ENCODE peak calls at places on chromosomes 13 and 19, in ten cellular contexts. M is naive thymus-derived CD4-positive, alpha-beta T cell; V is CD8-positive, alpha-beta T cell; U is suprapubic skin; Q is lower lobe of right lung; N is neuronal stem cell; I is PC-3; T is Caco-2; Z is heart right ventricle; L is A549. D is an unnamed sample. For H3K4me1, the result is how much of the 10 kb centered on the place peaks cover.

GRCh38 chr13:21675095-21676007 is 4.5 kb downstream of the FGF9 start:
- DNase-seq in Q (peak), I (no peak), L (no peak), M (peak), Z (peak), T (no peak), U (no peak), N (peak), V (no peak), D (no peak)

GRCh38 chr13:67143544-67144115 is 86.5 kb downstream of the PCDH9 start:
- DNase-seq in T (no peak), N (no peak), Z (no peak), L (no peak), I (no peak), M (no peak), V (no peak), Q (no peak), U (no peak), D (no peak)

GRCh38 chr19:28705008-28705407 is 507.9 kb downstream of the UQCRFS1 start:
- DNase-seq in M (no peak), L (peak), Q (no peak), I (peak), Z (no peak), N (no peak), V (no peak), U (no peak), T (no peak), D (no peak)

GRCh38 chr19:16896913-16897571 is 8.2 kb downstream of the F2RL3 start:
- DNase-seq in L (peak), V (peak), N (peak), I (peak), U (peak), T (peak), M (peak), Q (peak), Z (peak), D (peak)

GRCh38 chr13:25836709-25837316 is 215.0 kb downstream of the SHISA2 start:
- DNase-seq in U (no peak), L (no peak), I (no peak), V (no peak), Z (no peak), Q (no peak), M (no peak), T (no peak), N (no peak), D (no peak)

GRCh38 chr13:72586519-72586918 is 140.9 kb downstream of the MZT1 start:
- DNase-seq in L (no peak), V (no peak), I (no peak), U (no peak), M (no peak), T (no peak), Q (no peak), N (no peak), Z (no peak), D (no peak)

GRCh38 chr13:49996951-49997895 is at the start of gene TRIM13:
- DNase-seq in Z (peak), L (peak), N (peak), I (peak), V (peak), T (peak), U (peak), Q (peak), M (peak), D (peak)

GRCh38 chr13:85816413-85816812 is 17.2 kb upstream of the SLITRK6 start:
- DNase-seq in V (no peak), M (no peak), I (peak), U (no peak), Q (no peak), N (no peak), Z (no peak), L (no peak), T (no peak), D (no peak)

GRCh38 chr13:44352202-44352601 is 21.4 kb upstream of the SERP2 start:
- DNase-seq in M (no peak), L (no peak), Q (no peak), V (no peak), U (no peak), T (no peak), I (no peak), Z (no peak), N (no peak), D (no peak)

GRCh38 chr13:45101327-45102018 is 18.8 kb upstream of the GTF2F2 start:
- DNase-seq in N (peak), L (no peak), T (no peak), U (no peak), Z (no peak), I (no peak), V (no peak), M (no peak), Q (no peak), D (no peak)

GRCh38 chr13:51793570-51794273 is 10.2 kb downstream of the DHRS12 start:
- DNase-seq in L (no peak), Z (no peak), U (peak), V (no peak), N (no peak), Q (no peak), T (no peak), I (peak), M (no peak), D (no peak)

GRCh38 chr19:36030264-36031148 is 2.2 kb downstream of the CLIP3 start:
- DNase-seq in Q (no peak), Z (no peak), T (no peak), L (no peak), M (no peak), V (no peak), U (no peak), I (no peak), N (no peak), D (no peak)

GRCh38 chr19:14507704-14508246 is 10.4 kb downstream of the DNAJB1 start:
- DNase-seq in I (peak), T (peak), M (no peak), L (no peak), Q (peak), U (no peak), Z (no peak), V (no peak), N (no peak), D (no peak)

GRCh38 chr19:16897572-16898056 is 8.8 kb downstream of the F2RL3 start:
- DNase-seq in T (no peak), U (no peak), Q (peak), M (peak), I (no peak), N (no peak), Z (no peak), V (no peak), L (no peak), D (no peak)

GRCh38 chr19:15563325-15563794 is 51.7 kb upstream of the CYP4F8 start:
- DNase-seq in U (no peak), M (no peak), V (no peak), N (no peak), T (no peak), L (no peak), I (peak), Z (no peak), Q (no peak), D (no peak)

GRCh38 chr13:76635232-76636021 is 250.8 kb downstream of the KCTD12 start:
- DNase-seq in U (no peak), T (no peak), Q (no peak), L (no peak), V (no peak), I (no peak), M (no peak), N (no peak), Z (no peak), D (no peak)

GRCh38 chr19:13091400-13092161 is 11.1 kb downstream of the LYL1 start:
- DNase-seq in V (no peak), L (no peak), Z (peak), Q (no peak), M (no peak), U (no peak), T (no peak), N (no peak), I (no peak), D (no peak)

GRCh38 chr19:33510728-33511255 is 10.8 kb downstream of the PEPD start:
- DNase-seq in N (no peak), Q (no peak), L (no peak), M (no peak), V (no peak), Z (no peak), U (no peak), I (no peak), T (no peak), D (no peak)

GRCh38 chr13:24013189-24013588 is 115.9 kb upstream of the C1QTNF9B start:
- DNase-seq in M (no peak), N (no peak), Q (no peak), I (no peak), V (no peak), U (no peak), L (no peak), Z (no peak), T (no peak), D (no peak)

GRCh38 chr19:11257827-11258380 is 4.4 kb downstream of the DOCK6 start:
- DNase-seq in V (no peak), M (no peak), Q (no peak), I (no peak), T (no peak), U (no peak), L (no peak), Z (no peak), N (no peak), D (no peak)

GRCh38 chr13:22648325-22648758 is 532.4 kb upstream of the SGCG start:
- DNase-seq in Q (no peak), N (no peak), L (no peak), Z (no peak), I (no peak), U (no peak), T (no peak), M (no peak), V (no peak), D (no peak)

GRCh38 chr13:39510296-39510695 is 92.7 kb downstream of the LHFPL6 start:
- DNase-seq in M (no peak), U (no peak), I (no peak), V (no peak), N (no peak), Z (no peak), T (no peak), L (no peak), Q (no peak), D (no peak)

GRCh38 chr19:6765738-6766356 is 1.4 kb downstream of the SH2D3A start:
- DNase-seq in U (peak), V (no peak), N (no peak), L (no peak), Z (no peak), M (peak), I (peak), Q (peak), T (peak), D (peak)

GRCh38 chr19:4556574-4557185 is 2.8 kb downstream of the SEMA6B start:
- DNase-seq in Q (no peak), T (peak), U (no peak), I (peak), N (no peak), L (peak), M (no peak), Z (no peak), V (no peak), D (no peak)

GRCh38 chr13:38398810-38399493 is 49.3 kb downstream of the UFM1 start:
- DNase-seq in Q (no peak), I (peak), N (no peak), M (no peak), U (no peak), V (no peak), T (no peak), L (no peak), Z (no peak), D (no peak)

GRCh38 chr19:1102407-1103106 is 1.2 kb upstream of the GPX4 start:
- DNase-seq in I (peak), Z (no peak), Q (no peak), V (no peak), U (no peak), M (no peak), L (no peak), N (no peak), T (peak), D (no peak)

GRCh38 chr13:35711909-35712308 is 235.4 kb upstream of the MAB21L1 start:
- DNase-seq in V (no peak), M (no peak), I (no peak), Q (no peak), T (no peak), Z (no peak), N (no peak), L (no peak), U (no peak), D (no peak)

GRCh38 chr19:35013820-35014754 is 14.0 kb downstream of the GRAMD1A start:
- DNase-seq in N (no peak), M (peak), L (no peak), Q (no peak), V (peak), I (no peak), U (no peak), T (no peak), Z (no peak), D (no peak)

GRCh38 chr13:20716951-20717350 is 13.5 kb downstream of the IL17D start:
- DNase-seq in Z (no peak), T (no peak), M (no peak), L (no peak), N (peak), I (no peak), U (no peak), Q (no peak), V (no peak), D (no peak)

GRCh38 chr13:39825886-39826285 is 170.4 kb downstream of the COG6 start:
- DNase-seq in Q (no peak), M (no peak), U (no peak), L (no peak), Z (no peak), I (no peak), V (no peak), N (no peak), T (no peak), D (no peak)

GRCh38 chr13:97306106-97306505 is 84.0 kb downstream of the MBNL2 start:
- DNase-seq in L (no peak), I (no peak), Z (no peak), T (no peak), Q (no peak), N (no peak), M (no peak), V (no peak), U (no peak), D (no peak)

GRCh38 chr13:51066091-51066831 is 44.8 kb downstream of the C13orf42 start:
- DNase-seq in U (no peak), M (no peak), V (no peak), T (no peak), Z (peak), Q (no peak), L (no peak), I (peak), N (no peak), D (no peak)

GRCh38 chr13:114017028-114017630 is 43.3 kb upstream of the C13orf46 start:
- DNase-seq in N (no peak), U (no peak), V (no peak), Z (no peak), I (peak), L (peak), Q (no peak), M (no peak), T (no peak), D (no peak)

GRCh38 chr13:41494202-41494601 is 36.9 kb downstream of the RGCC start:
- DNase-seq in I (no peak), T (no peak), Z (peak), L (no peak), U (no peak), Q (no peak), M (no peak), V (no peak), N (no peak), D (no peak)
- H3K4me1 ChIP-seq in I (under half), T (under half), Z (under half), L (under half), U (under half), Q (under half), M (under half), V (half or more), N (under half), D (under half)

DNA sequence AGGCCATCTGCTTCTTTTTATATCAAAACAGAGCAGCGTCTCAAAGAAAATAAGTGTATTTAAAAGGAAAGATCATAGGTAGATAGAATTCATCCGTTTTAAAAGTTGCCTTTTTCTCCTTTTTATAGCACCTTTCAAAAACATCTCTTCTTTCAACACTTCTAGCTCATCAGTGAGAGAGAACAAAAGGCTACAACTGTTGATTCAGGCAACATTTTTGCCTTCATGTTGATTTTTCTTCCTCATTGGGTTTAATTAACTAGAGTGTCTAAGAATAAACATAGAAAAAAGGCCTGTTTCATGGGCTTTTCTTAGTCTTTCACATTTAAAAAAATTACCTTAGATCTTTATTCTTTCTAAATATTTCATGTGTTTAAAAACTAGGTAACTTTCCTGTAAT is 13.6 kb downstream of the COL4A2 start:
- DNase-seq in N (no peak), M (no peak), L (no peak), U (no peak), Q (no peak), V (no peak), T (no peak), Z (no peak), I (no peak), D (no peak)
- H3K4me1 ChIP-seq in N (under half), M (under half), L (half or more), U (under half), Q (half or more), V (under half), T (under half), Z (half or more), I (under half), D (under half)

GRCh38 chr19:38047641-38048040 is 140.6 kb downstream of the SIPA1L3 start:
- DNase-seq in I (no peak), L (no peak), Q (no peak), V (no peak), Z (no peak), T (no peak), M (no peak), U (no peak), N (no peak), D (no peak)
- H3K4me1 ChIP-seq in I (under half), L (under half), Q (under half), V (under half), Z (under half), T (under half), M (under half), U (under half), N (under half), D (under half)

GRCh38 chr19:41535029-41535622 is 40.8 kb upstream of the CEACAM21 start:
- DNase-seq in Q (no peak), U (no peak), M (no peak), V (no peak), T (no peak), L (no peak), I (no peak), N (no peak), Z (no peak), D (no peak)
- H3K4me1 ChIP-seq in Q (half or more), U (under half), M (under half), V (under half), T (under half), L (under half), I (under half), N (under half), Z (under half), D (under half)

DNA sequence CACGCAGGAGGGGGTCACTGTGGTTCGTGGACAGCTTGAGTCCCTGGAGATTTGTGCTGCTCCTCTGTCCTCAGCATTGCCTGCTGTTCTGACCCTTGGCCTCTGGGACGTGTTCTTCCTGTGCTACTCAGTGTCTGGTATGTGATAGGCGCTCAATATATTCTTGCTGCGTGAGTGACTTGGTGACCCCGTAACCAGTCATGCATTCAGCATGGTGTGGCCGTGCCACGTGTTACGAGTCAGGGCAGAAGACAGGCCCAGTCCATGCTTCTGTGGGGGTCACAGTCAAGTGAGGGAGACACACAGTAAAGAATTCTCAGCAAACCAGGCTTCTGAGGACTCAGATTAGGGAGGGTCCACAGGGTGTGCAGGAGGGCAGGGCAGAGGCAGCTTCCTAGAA is 7.8 kb downstream of the PPP1R37 start:
- DNase-seq in Z (no peak), M (no peak), T (no peak), V (no peak), N (no peak), I (no peak), L (no peak), Q (no peak), U (no peak), D (no peak)
- H3K4me1 ChIP-seq in Z (half or more), M (under half), T (under half), V (half or more), N (half or more), I (under half), L (under half), Q (half or more), U (half or more), D (under half)

GRCh38 chr13:27264181-27264580 is 6.4 kb upstream of the RASL11A start:
- DNase-seq in L (no peak), M (no peak), I (no peak), V (no peak), Z (peak), N (no peak), U (no peak), T (no peak), Q (no peak), D (no peak)
- H3K4me1 ChIP-seq in L (under half), M (under half), I (under half), V (under half), Z (under half), N (under half), U (under half), T (under half), Q (under half), D (under half)

GRCh38 chr19:46660008-46660517 is 919 bp downstream of the DACT3 start:
- DNase-seq in Z (peak), M (no peak), U (peak), Q (no peak), T (peak), V (no peak), N (peak), L (no peak), I (no peak), D (no peak)

GRCh38 chr19:46654621-46655152 is 6.3 kb downstream of the DACT3 start:
- DNase-seq in Z (peak), I (no peak), Q (no peak), T (no peak), L (no peak), N (peak), M (no peak), V (no peak), U (no peak), D (no peak)

GRCh38 chr19:46659151-46660007 is 1.6 kb downstream of the DACT3 start:
- DNase-seq in L (peak), M (no peak), I (no peak), Q (peak), T (peak), V (no peak), N (peak), Z (peak), U (peak), D (no peak)

GRCh38 chr19:46660601-46661019 is 372 bp downstream of the DACT3 start:
- DNase-seq in V (no peak), T (peak), Q (no peak), N (no peak), U (no peak), L (no peak), Z (peak), I (no peak), M (peak), D (no peak)

GRCh38 chr19:46656541-46656940 is 4.4 kb downstream of the DACT3 start:
- DNase-seq in I (no peak), Q (no peak), V (no peak), Z (no peak), T (no peak), N (no peak), M (no peak), U (no peak), L (no peak), D (no peak)
- H3K4me1 ChIP-seq in I (under half), Q (under half), V (under half), Z (under half), T (under half), N (under half), M (under half), U (under half), L (under half), D (under half)